ENCODE peak calls at places on chromosome 15, in seven cellular contexts. One of them, this sample, is unnamed.

GRCh38 chr15:51224428-51224827 is 114.0 kb downstream of the CYP19A1 start:
- DNase-seq in NCI-H345: no peak
- DNase-seq in EH: peak; percentile 67
- DNase-seq in stimulated activated CD4-positive, alpha-beta T cell treated with anti-CD3 and anti-CD28 coated beads, Interleukin-2, amount 100 ng/mL, for 48 hours: no peak
- DNase-seq in ACHN: no peak
- DNase-seq in CD8-positive, alpha-beta memory T cell: no peak
- DNase-seq in GDM1: no peak
- DNase-seq in this sample: no peak

GRCh38 chr15:57550640-57551039 is 41.1 kb upstream of the MYZAP start:
- DNase-seq in EH: no peak
- DNase-seq in stimulated activated CD4-positive, alpha-beta T cell treated with anti-CD3 and anti-CD28 coated beads, Interleukin-2, amount 100 ng/mL, for 48 hours: no peak
- DNase-seq in CD8-positive, alpha-beta memory T cell: no peak
- DNase-seq in ACHN: no peak
- DNase-seq in GDM1: no peak
- DNase-seq in NCI-H345: no peak
- DNase-seq in this sample: peak; percentile 12

GRCh38 chr15:45314960-45315359 is 62.9 kb downstream of the SLC28A2 start:
- DNase-seq in EH: peak; percentile 10
- DNase-seq in CD8-positive, alpha-beta memory T cell: no peak
- DNase-seq in ACHN: no peak
- DNase-seq in stimulated activated CD4-positive, alpha-beta T cell treated with anti-CD3 and anti-CD28 coated beads, Interleukin-2, amount 100 ng/mL, for 48 hours: no peak
- DNase-seq in NCI-H345: no peak
- DNase-seq in GDM1: no peak
- DNase-seq in this sample: peak; percentile 6

GRCh38 chr15:44438402-44438801 is 11.0 kb downstream of the CTDSPL2 start:
- DNase-seq in GDM1: no peak
- DNase-seq in NCI-H345: no peak
- DNase-seq in CD8-positive, alpha-beta memory T cell: no peak
- DNase-seq in EH: no peak
- DNase-seq in ACHN: no peak
- DNase-seq in stimulated activated CD4-positive, alpha-beta T cell treated with anti-CD3 and anti-CD28 coated beads, Interleukin-2, amount 100 ng/mL, for 48 hours: no peak
- DNase-seq in this sample: no peak

GRCh38 chr15:62486041-62486440 is 321.0 kb upstream of the C2CD4B start:
- DNase-seq in EH: peak; percentile 69
- DNase-seq in stimulated activated CD4-positive, alpha-beta T cell treated with anti-CD3 and anti-CD28 coated beads, Interleukin-2, amount 100 ng/mL, for 48 hours: no peak
- DNase-seq in ACHN: no peak
- DNase-seq in NCI-H345: no peak
- DNase-seq in CD8-positive, alpha-beta memory T cell: no peak
- DNase-seq in GDM1: no peak
- DNase-seq in this sample: no peak

GRCh38 chr15:40054746-40055575 is 16.0 kb upstream of the SRP14 start:
- DNase-seq in NCI-H345: peak; percentile 27
- DNase-seq in GDM1: peak; percentile 16
- DNase-seq in EH: peak; percentile 50
- DNase-seq in ACHN: peak; percentile 72
- DNase-seq in CD8-positive, alpha-beta memory T cell: peak; percentile 37
- DNase-seq in stimulated activated CD4-positive, alpha-beta T cell treated with anti-CD3 and anti-CD28 coated beads, Interleukin-2, amount 100 ng/mL, for 48 hours: no peak
- DNase-seq in this sample: no peak

GRCh38 chr15:25169318-25169717 is 214.5 kb downstream of the SNRPN start:
- DNase-seq in stimulated activated CD4-positive, alpha-beta T cell treated with anti-CD3 and anti-CD28 coated beads, Interleukin-2, amount 100 ng/mL, for 48 hours: no peak
- DNase-seq in NCI-H345: no peak
- DNase-seq in CD8-positive, alpha-beta memory T cell: no peak
- DNase-seq in EH: no peak
- DNase-seq in ACHN: no peak
- DNase-seq in GDM1: no peak
- DNase-seq in this sample: no peak

GRCh38 chr15:90686435-90687218 is 30.5 kb upstream of the BLM start:
- DNase-seq in GDM1: peak; percentile 48
- DNase-seq in CD8-positive, alpha-beta memory T cell: peak; percentile 61
- DNase-seq in ACHN: no peak
- DNase-seq in NCI-H345: no peak
- DNase-seq in stimulated activated CD4-positive, alpha-beta T cell treated with anti-CD3 and anti-CD28 coated beads, Interleukin-2, amount 100 ng/mL, for 48 hours: no peak
- DNase-seq in EH: no peak
- DNase-seq in this sample: no peak

GRCh38 chr15:40266828-40267304 is 16.0 kb downstream of the ANKRD63 start:
- DNase-seq in stimulated activated CD4-positive, alpha-beta T cell treated with anti-CD3 and anti-CD28 coated beads, Interleukin-2, amount 100 ng/mL, for 48 hours: no peak
- DNase-seq in GDM1: no peak
- DNase-seq in EH: peak; percentile 94
- DNase-seq in NCI-H345: no peak
- DNase-seq in ACHN: peak; percentile 89
- DNase-seq in CD8-positive, alpha-beta memory T cell: no peak
- DNase-seq in this sample: peak; percentile 96

GRCh38 chr15:91055548-91056331 is 33.3 kb upstream of the VPS33B start:
- DNase-seq in GDM1: peak; percentile 42
- DNase-seq in EH: peak; percentile 70
- DNase-seq in stimulated activated CD4-positive, alpha-beta T cell treated with anti-CD3 and anti-CD28 coated beads, Interleukin-2, amount 100 ng/mL, for 48 hours: peak; percentile 34
- DNase-seq in CD8-positive, alpha-beta memory T cell: no peak
- DNase-seq in NCI-H345: peak; percentile 72
- DNase-seq in ACHN: peak; percentile 70
- DNase-seq in this sample: peak; percentile 86

GRCh38 chr15:81163961-81164800 is 30.1 kb downstream of the CFAP161 start:
- DNase-seq in GDM1: peak; percentile 46
- DNase-seq in EH: peak; percentile 64
- DNase-seq in NCI-H345: no peak
- DNase-seq in ACHN: no peak
- DNase-seq in stimulated activated CD4-positive, alpha-beta T cell treated with anti-CD3 and anti-CD28 coated beads, Interleukin-2, amount 100 ng/mL, for 48 hours: no peak
- DNase-seq in CD8-positive, alpha-beta memory T cell: no peak
- DNase-seq in this sample: no peak

GRCh38 chr15:90099868-90100854 is 2.1 kb downstream of the IDH2 start:
- DNase-seq in GDM1: no peak
- DNase-seq in stimulated activated CD4-positive, alpha-beta T cell treated with anti-CD3 and anti-CD28 coated beads, Interleukin-2, amount 100 ng/mL, for 48 hours: no peak
- DNase-seq in NCI-H345: peak; percentile 20
- DNase-seq in ACHN: peak; percentile 49
- DNase-seq in EH: peak; percentile 87
- DNase-seq in CD8-positive, alpha-beta memory T cell: no peak
- DNase-seq in this sample: peak; percentile 41

GRCh38 chr15:54273928-54274327 is 295.7 kb downstream of the UNC13C start:
- DNase-seq in GDM1: no peak
- DNase-seq in NCI-H345: no peak
- DNase-seq in CD8-positive, alpha-beta memory T cell: no peak
- DNase-seq in stimulated activated CD4-positive, alpha-beta T cell treated with anti-CD3 and anti-CD28 coated beads, Interleukin-2, amount 100 ng/mL, for 48 hours: no peak
- DNase-seq in ACHN: peak; percentile 30
- DNase-seq in EH: no peak
- DNase-seq in this sample: peak; percentile 43

GRCh38 chr15:88337993-88338392 is 81.5 kb upstream of the NTRK3 start:
- DNase-seq in ACHN: no peak
- DNase-seq in stimulated activated CD4-positive, alpha-beta T cell treated with anti-CD3 and anti-CD28 coated beads, Interleukin-2, amount 100 ng/mL, for 48 hours: no peak
- DNase-seq in GDM1: no peak
- DNase-seq in NCI-H345: no peak
- DNase-seq in EH: peak; percentile 11
- DNase-seq in CD8-positive, alpha-beta memory T cell: no peak
- DNase-seq in this sample: no peak

GRCh38 chr15:82894971-82895520 is 57.5 kb downstream of the HOMER2 start:
- DNase-seq in GDM1: no peak
- DNase-seq in CD8-positive, alpha-beta memory T cell: no peak
- DNase-seq in EH: peak; percentile 33
- DNase-seq in stimulated activated CD4-positive, alpha-beta T cell treated with anti-CD3 and anti-CD28 coated beads, Interleukin-2, amount 100 ng/mL, for 48 hours: no peak
- DNase-seq in NCI-H345: no peak
- DNase-seq in ACHN: no peak
- DNase-seq in this sample: no peak

GRCh38 chr15:52678036-52678467 is 1.1 kb downstream of the ATOSA start:
- DNase-seq in ACHN: peak; percentile 66
- DNase-seq in GDM1: peak; percentile 8
- DNase-seq in CD8-positive, alpha-beta memory T cell: peak; percentile 63
- DNase-seq in NCI-H345: no peak
- DNase-seq in EH: peak; percentile 74
- DNase-seq in stimulated activated CD4-positive, alpha-beta T cell treated with anti-CD3 and anti-CD28 coated beads, Interleukin-2, amount 100 ng/mL, for 48 hours: peak; percentile 26
- DNase-seq in this sample: peak; percentile 66

GRCh38 chr15:99671926-99672701 is 61.1 kb downstream of the LYSMD4 start:
- DNase-seq in ACHN: no peak
- DNase-seq in NCI-H345: no peak
- DNase-seq in stimulated activated CD4-positive, alpha-beta T cell treated with anti-CD3 and anti-CD28 coated beads, Interleukin-2, amount 100 ng/mL, for 48 hours: no peak
- DNase-seq in EH: no peak
- DNase-seq in GDM1: no peak
- DNase-seq in CD8-positive, alpha-beta memory T cell: no peak
- DNase-seq in this sample: no peak

GRCh38 chr15:89533861-89534544 is 37.6 kb upstream of the RHCG start:
- DNase-seq in NCI-H345: no peak
- DNase-seq in ACHN: no peak
- DNase-seq in stimulated activated CD4-positive, alpha-beta T cell treated with anti-CD3 and anti-CD28 coated beads, Interleukin-2, amount 100 ng/mL, for 48 hours: no peak
- DNase-seq in EH: peak; percentile 58
- DNase-seq in CD8-positive, alpha-beta memory T cell: no peak
- DNase-seq in GDM1: no peak
- DNase-seq in this sample: no peak

GRCh38 chr15:69976366-69976994 is 121.2 kb downstream of the TLE3 start:
- DNase-seq in EH: peak; percentile 63
- DNase-seq in stimulated activated CD4-positive, alpha-beta T cell treated with anti-CD3 and anti-CD28 coated beads, Interleukin-2, amount 100 ng/mL, for 48 hours: peak; percentile 55
- DNase-seq in CD8-positive, alpha-beta memory T cell: peak; percentile 25
- DNase-seq in ACHN: peak; percentile 44
- DNase-seq in GDM1: peak; percentile 37
- DNase-seq in NCI-H345: no peak
- DNase-seq in this sample: peak; percentile 68

GRCh38 chr15:99895956-99896311 is 162.7 kb upstream of the LYSMD4 start:
- DNase-seq in stimulated activated CD4-positive, alpha-beta T cell treated with anti-CD3 and anti-CD28 coated beads, Interleukin-2, amount 100 ng/mL, for 48 hours: no peak
- DNase-seq in GDM1: no peak
- DNase-seq in ACHN: no peak
- DNase-seq in NCI-H345: no peak
- DNase-seq in CD8-positive, alpha-beta memory T cell: no peak
- DNase-seq in EH: no peak
- DNase-seq in this sample: no peak

GRCh38 chr15:41476416-41477048 is 17.1 kb upstream of the ITPKA start:
- DNase-seq in EH: no peak
- DNase-seq in ACHN: no peak
- DNase-seq in GDM1: no peak
- DNase-seq in NCI-H345: no peak
- DNase-seq in CD8-positive, alpha-beta memory T cell: no peak
- DNase-seq in stimulated activated CD4-positive, alpha-beta T cell treated with anti-CD3 and anti-CD28 coated beads, Interleukin-2, amount 100 ng/mL, for 48 hours: no peak
- DNase-seq in this sample: peak; percentile 89

GRCh38 chr15:41581110-41581509 is 22.1 kb downstream of the TYRO3 start:
- DNase-seq in NCI-H345: no peak
- DNase-seq in EH: no peak
- DNase-seq in stimulated activated CD4-positive, alpha-beta T cell treated with anti-CD3 and anti-CD28 coated beads, Interleukin-2, amount 100 ng/mL, for 48 hours: no peak
- DNase-seq in GDM1: no peak
- DNase-seq in ACHN: no peak
- DNase-seq in CD8-positive, alpha-beta memory T cell: no peak
- DNase-seq in this sample: no peak

GRCh38 chr15:38520035-38520434 is 44.6 kb downstream of the RASGRP1 start:
- DNase-seq in GDM1: no peak
- DNase-seq in ACHN: no peak
- DNase-seq in stimulated activated CD4-positive, alpha-beta T cell treated with anti-CD3 and anti-CD28 coated beads, Interleukin-2, amount 100 ng/mL, for 48 hours: no peak
- DNase-seq in NCI-H345: no peak
- DNase-seq in EH: peak; percentile 88
- DNase-seq in CD8-positive, alpha-beta memory T cell: no peak
- DNase-seq in this sample: no peak

GRCh38 chr15:25724899-25725298 is 138.2 kb downstream of the ATP10A start:
- DNase-seq in EH: no peak
- DNase-seq in ACHN: no peak
- DNase-seq in CD8-positive, alpha-beta memory T cell: no peak
- DNase-seq in stimulated activated CD4-positive, alpha-beta T cell treated with anti-CD3 and anti-CD28 coated beads, Interleukin-2, amount 100 ng/mL, for 48 hours: no peak
- DNase-seq in GDM1: no peak
- DNase-seq in NCI-H345: no peak
- DNase-seq in this sample: no peak

GRCh38 chr15:39127925-39128617 is 452.8 kb upstream of the THBS1 start:
- DNase-seq in stimulated activated CD4-positive, alpha-beta T cell treated with anti-CD3 and anti-CD28 coated beads, Interleukin-2, amount 100 ng/mL, for 48 hours: no peak
- DNase-seq in NCI-H345: peak; percentile 29
- DNase-seq in CD8-positive, alpha-beta memory T cell: no peak
- DNase-seq in ACHN: peak; percentile 95
- DNase-seq in GDM1: peak; percentile 7
- DNase-seq in EH: peak; percentile 97
- DNase-seq in this sample: peak; percentile 80

GRCh38 chr15:96827981-96828380 is 497.5 kb downstream of the NR2F2 start:
- DNase-seq in CD8-positive, alpha-beta memory T cell: no peak
- DNase-seq in stimulated activated CD4-positive, alpha-beta T cell treated with anti-CD3 and anti-CD28 coated beads, Interleukin-2, amount 100 ng/mL, for 48 hours: no peak
- DNase-seq in ACHN: no peak
- DNase-seq in GDM1: no peak
- DNase-seq in NCI-H345: no peak
- DNase-seq in EH: no peak
- DNase-seq in this sample: no peak

GRCh38 chr15:59722451-59722850 is 33.3 kb upstream of the BNIP2 start:
- DNase-seq in ACHN: no peak
- DNase-seq in EH: no peak
- DNase-seq in CD8-positive, alpha-beta memory T cell: no peak
- DNase-seq in stimulated activated CD4-positive, alpha-beta T cell treated with anti-CD3 and anti-CD28 coated beads, Interleukin-2, amount 100 ng/mL, for 48 hours: no peak
- DNase-seq in NCI-H345: no peak
- DNase-seq in GDM1: no peak
- DNase-seq in this sample: no peak

GRCh38 chr15:39781147-39781966 is 1.3 kb downstream of the FSIP1 start:
- DNase-seq in GDM1: no peak
- DNase-seq in NCI-H345: no peak
- DNase-seq in ACHN: no peak
- DNase-seq in EH: no peak
- DNase-seq in CD8-positive, alpha-beta memory T cell: no peak
- DNase-seq in stimulated activated CD4-positive, alpha-beta T cell treated with anti-CD3 and anti-CD28 coated beads, Interleukin-2, amount 100 ng/mL, for 48 hours: no peak
- DNase-seq in this sample: no peak

GRCh38 chr15:68423359-68424028 is 8.5 kb downstream of the ITGA11 start:
- DNase-seq in CD8-positive, alpha-beta memory T cell: no peak
- DNase-seq in stimulated activated CD4-positive, alpha-beta T cell treated with anti-CD3 and anti-CD28 coated beads, Interleukin-2, amount 100 ng/mL, for 48 hours: no peak
- DNase-seq in GDM1: no peak
- DNase-seq in ACHN: no peak
- DNase-seq in NCI-H345: no peak
- DNase-seq in EH: no peak
- DNase-seq in this sample: no peak

GRCh38 chr15:63212050-63212973 is 22.9 kb downstream of the RAB8B start:
- DNase-seq in ACHN: no peak
- DNase-seq in EH: peak; percentile 86
- DNase-seq in NCI-H345: no peak
- DNase-seq in CD8-positive, alpha-beta memory T cell: no peak
- DNase-seq in stimulated activated CD4-positive, alpha-beta T cell treated with anti-CD3 and anti-CD28 coated beads, Interleukin-2, amount 100 ng/mL, for 48 hours: no peak
- DNase-seq in GDM1: no peak
- DNase-seq in this sample: peak; percentile 23

GRCh38 chr15:22237891-22238275 is 157.6 kb downstream of the OR4M2 start:
- DNase-seq in ACHN: no peak
- DNase-seq in EH: no peak
- DNase-seq in CD8-positive, alpha-beta memory T cell: no peak
- DNase-seq in NCI-H345: no peak
- DNase-seq in stimulated activated CD4-positive, alpha-beta T cell treated with anti-CD3 and anti-CD28 coated beads, Interleukin-2, amount 100 ng/mL, for 48 hours: no peak
- DNase-seq in GDM1: no peak
- DNase-seq in this sample: no peak

GRCh38 chr15:98866503-98866902 is 141.1 kb downstream of the PGPEP1L start:
- DNase-seq in ACHN: peak; percentile 79
- DNase-seq in stimulated activated CD4-positive, alpha-beta T cell treated with anti-CD3 and anti-CD28 coated beads, Interleukin-2, amount 100 ng/mL, for 48 hours: no peak
- DNase-seq in EH: peak; percentile 91
- DNase-seq in NCI-H345: no peak
- DNase-seq in CD8-positive, alpha-beta memory T cell: no peak
- DNase-seq in GDM1: no peak
- DNase-seq in this sample: peak; percentile 60

GRCh38 chr15:27042646-27043045 is 71.7 kb downstream of the GABRG3 start:
- DNase-seq in stimulated activated CD4-positive, alpha-beta T cell treated with anti-CD3 and anti-CD28 coated beads, Interleukin-2, amount 100 ng/mL, for 48 hours: no peak
- DNase-seq in ACHN: no peak
- DNase-seq in GDM1: no peak
- DNase-seq in NCI-H345: peak; percentile 6
- DNase-seq in CD8-positive, alpha-beta memory T cell: no peak
- DNase-seq in EH: no peak
- DNase-seq in this sample: no peak

GRCh38 chr15:95105229-95105628 is 873.9 kb downstream of the MCTP2 start:
- DNase-seq in ACHN: no peak
- DNase-seq in CD8-positive, alpha-beta memory T cell: no peak
- DNase-seq in stimulated activated CD4-positive, alpha-beta T cell treated with anti-CD3 and anti-CD28 coated beads, Interleukin-2, amount 100 ng/mL, for 48 hours: no peak
- DNase-seq in EH: peak; percentile 73
- DNase-seq in GDM1: no peak
- DNase-seq in NCI-H345: no peak
- DNase-seq in this sample: no peak